ENCODE peak calls at places on chromosomes 5 and 9, in ten cellular contexts. One of them, this sample, is unnamed. For H3K4me1, the result is how much of the 10 kb centered on the place peaks cover.

GRCh38 chr5:170755679-170756456 is 27.7 kb upstream of the GABRP start:
- DNase-seq in heart left ventricle: peak
- DNase-seq in Peyer's patch: peak
- DNase-seq in IMR-90: no peak
- DNase-seq in body of pancreas: peak
- DNase-seq in HCT116: no peak
- DNase-seq in A549: no peak
- DNase-seq in right lobe of liver: no peak
- DNase-seq in tibial nerve: no peak
- DNase-seq in upper lobe of left lung: peak
- DNase-seq in this sample: no peak

GRCh38 chr5:160843240-160843639 is 8.8 kb downstream of the ATP10B start:
- DNase-seq in heart left ventricle: no peak
- DNase-seq in upper lobe of left lung: no peak
- DNase-seq in IMR-90: no peak
- DNase-seq in A549: no peak
- DNase-seq in Peyer's patch: no peak
- DNase-seq in body of pancreas: no peak
- DNase-seq in tibial nerve: no peak
- DNase-seq in HCT116: no peak
- DNase-seq in right lobe of liver: no peak
- DNase-seq in this sample: no peak

GRCh38 chr9:81292056-81292805 is 397.1 kb downstream of the TLE1 start:
- DNase-seq in body of pancreas: no peak
- DNase-seq in Peyer's patch: no peak
- DNase-seq in HCT116: no peak
- DNase-seq in tibial nerve: no peak
- DNase-seq in A549: no peak
- DNase-seq in right lobe of liver: no peak
- DNase-seq in IMR-90: no peak
- DNase-seq in upper lobe of left lung: no peak
- DNase-seq in heart left ventricle: no peak
- DNase-seq in this sample: no peak

GRCh38 chr9:133701981-133702797 is 36.0 kb downstream of the SARDH start:
- DNase-seq in HCT116: no peak
- DNase-seq in A549: no peak
- DNase-seq in tibial nerve: no peak
- DNase-seq in body of pancreas: no peak
- DNase-seq in Peyer's patch: peak
- DNase-seq in right lobe of liver: peak
- DNase-seq in upper lobe of left lung: no peak
- DNase-seq in heart left ventricle: no peak
- DNase-seq in IMR-90: peak
- DNase-seq in this sample: peak

GRCh38 chr5:134138416-134139376 is 24.2 kb downstream of the TCF7 start:
- DNase-seq in Peyer's patch: no peak
- DNase-seq in A549: no peak
- DNase-seq in body of pancreas: peak
- DNase-seq in HCT116: no peak
- DNase-seq in heart left ventricle: peak
- DNase-seq in right lobe of liver: no peak
- DNase-seq in upper lobe of left lung: peak
- DNase-seq in IMR-90: peak
- DNase-seq in tibial nerve: no peak
- DNase-seq in this sample: peak

GRCh38 chr5:177462021-177462670 is 11.3 kb downstream of the DBN1 start:
- DNase-seq in upper lobe of left lung: peak
- DNase-seq in body of pancreas: no peak
- DNase-seq in tibial nerve: no peak
- DNase-seq in A549: no peak
- DNase-seq in heart left ventricle: peak
- DNase-seq in right lobe of liver: no peak
- DNase-seq in HCT116: no peak
- DNase-seq in IMR-90: no peak
- DNase-seq in Peyer's patch: no peak
- DNase-seq in this sample: no peak

GRCh38 chr5:175471628-175472027 is 6.7 kb upstream of the SFXN1 start:
- DNase-seq in body of pancreas: no peak
- DNase-seq in heart left ventricle: no peak
- DNase-seq in A549: no peak
- DNase-seq in IMR-90: no peak
- DNase-seq in tibial nerve: no peak
- DNase-seq in right lobe of liver: no peak
- DNase-seq in Peyer's patch: no peak
- DNase-seq in HCT116: no peak
- DNase-seq in upper lobe of left lung: no peak
- DNase-seq in this sample: no peak

GRCh38 chr5:158948376-158948775 is 151.3 kb downstream of the EBF1 start:
- DNase-seq in heart left ventricle: no peak
- DNase-seq in upper lobe of left lung: no peak
- DNase-seq in body of pancreas: no peak
- DNase-seq in Peyer's patch: no peak
- DNase-seq in right lobe of liver: no peak
- DNase-seq in tibial nerve: no peak
- DNase-seq in HCT116: no peak
- DNase-seq in IMR-90: no peak
- DNase-seq in A549: no peak
- DNase-seq in this sample: no peak

GRCh38 chr5:9188131-9188530 is 357.7 kb downstream of the SEMA5A start:
- DNase-seq in A549: no peak
- DNase-seq in heart left ventricle: no peak
- DNase-seq in body of pancreas: no peak
- DNase-seq in right lobe of liver: no peak
- DNase-seq in Peyer's patch: no peak
- DNase-seq in HCT116: no peak
- DNase-seq in IMR-90: peak
- DNase-seq in tibial nerve: no peak
- DNase-seq in upper lobe of left lung: no peak
- DNase-seq in this sample: no peak

GRCh38 chr9:16211952-16212351 is 658.5 kb downstream of the BNC2 start:
- DNase-seq in tibial nerve: no peak
- DNase-seq in Peyer's patch: no peak
- DNase-seq in A549: no peak
- DNase-seq in body of pancreas: no peak
- DNase-seq in IMR-90: no peak
- DNase-seq in right lobe of liver: no peak
- DNase-seq in upper lobe of left lung: no peak
- DNase-seq in HCT116: no peak
- DNase-seq in heart left ventricle: no peak
- DNase-seq in this sample: peak

GRCh38 chr5:97929383-97929782 is 746.3 kb upstream of the RIOK2 start:
- DNase-seq in upper lobe of left lung: no peak
- DNase-seq in right lobe of liver: no peak
- DNase-seq in heart left ventricle: no peak
- DNase-seq in IMR-90: peak
- DNase-seq in A549: no peak
- DNase-seq in Peyer's patch: no peak
- DNase-seq in tibial nerve: no peak
- DNase-seq in HCT116: no peak
- DNase-seq in body of pancreas: no peak
- DNase-seq in this sample: no peak

GRCh38 chr9:19940808-19941207 is 152.0 kb upstream of the SLC24A2 start:
- DNase-seq in heart left ventricle: no peak
- DNase-seq in A549: no peak
- DNase-seq in tibial nerve: no peak
- DNase-seq in Peyer's patch: no peak
- DNase-seq in right lobe of liver: no peak
- DNase-seq in body of pancreas: no peak
- DNase-seq in IMR-90: no peak
- DNase-seq in upper lobe of left lung: no peak
- DNase-seq in HCT116: no peak
- DNase-seq in this sample: no peak

GRCh38 chr5:95219411-95219810 is 65.5 kb downstream of the MCTP1 start:
- DNase-seq in Peyer's patch: no peak
- DNase-seq in tibial nerve: no peak
- DNase-seq in heart left ventricle: no peak
- DNase-seq in IMR-90: no peak
- DNase-seq in upper lobe of left lung: no peak
- DNase-seq in HCT116: no peak
- DNase-seq in A549: no peak
- DNase-seq in right lobe of liver: no peak
- DNase-seq in body of pancreas: no peak
- DNase-seq in this sample: no peak

GRCh38 chr9:69975681-69976080 is 68.0 kb upstream of the MAMDC2 start:
- DNase-seq in IMR-90: peak
- DNase-seq in upper lobe of left lung: no peak
- DNase-seq in Peyer's patch: no peak
- DNase-seq in heart left ventricle: no peak
- DNase-seq in A549: no peak
- DNase-seq in HCT116: no peak
- DNase-seq in right lobe of liver: no peak
- DNase-seq in body of pancreas: no peak
- DNase-seq in tibial nerve: no peak
- DNase-seq in this sample: no peak

GRCh38 chr5:136025900-136026299 is 2.9 kb upstream of the TGFBI start:
- DNase-seq in Peyer's patch: peak
- DNase-seq in body of pancreas: no peak
- DNase-seq in IMR-90: peak
- DNase-seq in HCT116: no peak
- DNase-seq in heart left ventricle: peak
- DNase-seq in upper lobe of left lung: no peak
- DNase-seq in A549: no peak
- DNase-seq in tibial nerve: no peak
- DNase-seq in right lobe of liver: no peak
- DNase-seq in this sample: no peak

GRCh38 chr5:58775699-58776098 is 192.8 kb downstream of the RAB3C start:
- DNase-seq in right lobe of liver: no peak
- DNase-seq in A549: no peak
- DNase-seq in tibial nerve: no peak
- DNase-seq in body of pancreas: no peak
- DNase-seq in HCT116: no peak
- DNase-seq in heart left ventricle: no peak
- DNase-seq in IMR-90: no peak
- DNase-seq in Peyer's patch: no peak
- DNase-seq in upper lobe of left lung: no peak
- DNase-seq in this sample: no peak

DNA sequence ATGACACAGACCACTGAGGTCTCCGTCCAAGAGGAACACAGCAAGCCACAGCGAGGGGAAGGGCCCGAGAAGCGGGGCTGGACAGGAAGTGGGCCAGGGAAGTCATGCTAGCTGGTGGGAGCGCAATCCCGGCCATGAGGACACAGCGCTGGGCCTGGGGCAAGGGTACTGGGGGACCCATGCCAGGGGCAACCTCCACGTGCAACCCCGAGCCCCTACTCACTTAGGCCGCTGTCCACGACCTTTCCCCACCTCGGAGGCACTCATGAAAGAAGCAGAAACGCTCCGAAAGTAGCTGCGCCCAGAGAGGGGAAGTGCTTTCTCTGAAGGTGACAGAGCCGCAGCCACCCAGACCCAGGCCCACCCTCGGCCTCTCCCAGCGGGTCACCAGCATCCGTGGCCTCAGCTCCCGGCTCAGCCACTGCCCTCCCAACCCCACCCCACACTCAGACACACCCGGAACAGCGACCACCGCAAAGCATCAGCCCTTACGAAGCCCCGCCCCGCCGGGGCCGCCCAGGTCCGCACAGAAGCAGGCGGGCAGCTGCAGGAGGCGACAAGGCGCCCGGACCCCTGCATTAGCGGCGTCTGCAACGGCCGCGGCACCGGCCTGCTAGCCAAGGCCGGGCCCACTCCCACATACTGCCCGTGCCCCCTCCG is 782 bp downstream of the BICD2 start:
- DNase-seq in IMR-90: no peak
- DNase-seq in body of pancreas: peak
- DNase-seq in A549: no peak
- DNase-seq in upper lobe of left lung: peak
- DNase-seq in HCT116: no peak
- DNase-seq in tibial nerve: no peak
- DNase-seq in heart left ventricle: peak
- DNase-seq in right lobe of liver: peak
- DNase-seq in Peyer's patch: peak
- DNase-seq in this sample: peak
- H3K4me1 ChIP-seq in IMR-90: under half
- H3K4me1 ChIP-seq in body of pancreas: under half
- H3K4me1 ChIP-seq in A549: under half
- H3K4me1 ChIP-seq in upper lobe of left lung: under half
- H3K4me1 ChIP-seq in HCT116: under half
- H3K4me1 ChIP-seq in tibial nerve: under half
- H3K4me1 ChIP-seq in heart left ventricle: half or more
- H3K4me1 ChIP-seq in right lobe of liver: under half
- H3K4me1 ChIP-seq in Peyer's patch: under half
- H3K4me1 ChIP-seq in this sample: under half

GRCh38 chr9:91933556-91934352 is 16.3 kb downstream of the ROR2 start:
- DNase-seq in A549: no peak
- DNase-seq in upper lobe of left lung: no peak
- DNase-seq in HCT116: no peak
- DNase-seq in heart left ventricle: no peak
- DNase-seq in right lobe of liver: no peak
- DNase-seq in tibial nerve: no peak
- DNase-seq in Peyer's patch: peak
- DNase-seq in body of pancreas: no peak
- DNase-seq in IMR-90: peak
- DNase-seq in this sample: no peak
- TF ChIP-seq CTCF in A549: no peak
- TF ChIP-seq CTCF in upper lobe of left lung: no peak
- TF ChIP-seq CTCF in HCT116: no peak
- TF ChIP-seq CTCF in heart left ventricle: no peak
- TF ChIP-seq CTCF in right lobe of liver: no peak
- TF ChIP-seq CTCF in tibial nerve: no peak
- TF ChIP-seq CTCF in Peyer's patch: no peak
- TF ChIP-seq CTCF in body of pancreas: no peak
- TF ChIP-seq CTCF in IMR-90: no peak
- TF ChIP-seq CTCF in this sample: no peak

GRCh38 chr5:163221581-163221980 is 215.8 kb upstream of the CCNG1 start:
- DNase-seq in body of pancreas: no peak
- DNase-seq in upper lobe of left lung: no peak
- DNase-seq in IMR-90: no peak
- DNase-seq in A549: no peak
- DNase-seq in Peyer's patch: no peak
- DNase-seq in right lobe of liver: no peak
- DNase-seq in heart left ventricle: no peak
- DNase-seq in tibial nerve: no peak
- DNase-seq in HCT116: no peak
- DNase-seq in this sample: no peak
- TF ChIP-seq POLR2A in body of pancreas: no peak
- TF ChIP-seq POLR2A in upper lobe of left lung: no peak
- TF ChIP-seq POLR2A in IMR-90: no peak
- TF ChIP-seq POLR2A in A549: no peak
- TF ChIP-seq POLR2A in Peyer's patch: no peak
- TF ChIP-seq POLR2A in right lobe of liver: no peak
- TF ChIP-seq POLR2A in heart left ventricle: no peak
- TF ChIP-seq POLR2A in tibial nerve: no peak
- TF ChIP-seq POLR2A in HCT116: no peak
- TF ChIP-seq POLR2A in this sample: no peak

GRCh38 chr9:82761911-82762310 is 301.0 kb downstream of the RASEF start:
- DNase-seq in HCT116: no peak
- DNase-seq in heart left ventricle: no peak
- DNase-seq in A549: no peak
- DNase-seq in IMR-90: no peak
- DNase-seq in right lobe of liver: no peak
- DNase-seq in body of pancreas: no peak
- DNase-seq in upper lobe of left lung: no peak
- DNase-seq in Peyer's patch: no peak
- DNase-seq in tibial nerve: no peak
- DNase-seq in this sample: no peak

GRCh38 chr9:82763631-82764030 is 299.3 kb downstream of the RASEF start:
- DNase-seq in tibial nerve: no peak
- DNase-seq in HCT116: no peak
- DNase-seq in Peyer's patch: no peak
- DNase-seq in body of pancreas: no peak
- DNase-seq in heart left ventricle: no peak
- DNase-seq in IMR-90: no peak
- DNase-seq in right lobe of liver: no peak
- DNase-seq in A549: no peak
- DNase-seq in upper lobe of left lung: no peak
- DNase-seq in this sample: no peak

GRCh38 chr9:82764270-82764669 is 298.7 kb downstream of the RASEF start:
- DNase-seq in A549: no peak
- DNase-seq in right lobe of liver: no peak
- DNase-seq in HCT116: no peak
- DNase-seq in Peyer's patch: no peak
- DNase-seq in heart left ventricle: no peak
- DNase-seq in tibial nerve: no peak
- DNase-seq in IMR-90: no peak
- DNase-seq in upper lobe of left lung: no peak
- DNase-seq in body of pancreas: no peak
- DNase-seq in this sample: no peak
- H3K4me1 ChIP-seq in A549: under half
- H3K4me1 ChIP-seq in right lobe of liver: under half
- H3K4me1 ChIP-seq in HCT116: under half
- H3K4me1 ChIP-seq in Peyer's patch: under half
- H3K4me1 ChIP-seq in heart left ventricle: under half
- H3K4me1 ChIP-seq in tibial nerve: under half
- H3K4me1 ChIP-seq in IMR-90: under half
- H3K4me1 ChIP-seq in upper lobe of left lung: under half
- H3K4me1 ChIP-seq in body of pancreas: under half
- H3K4me1 ChIP-seq in this sample: under half

This sample was measured in ovary.